ENCODE peak calls at places on chromosome 11, in four cellular contexts. One of them, this sample, is unnamed.

GRCh38 chr11:75196426-75196825 is 44.1 kb upstream of the TPBGL start:
- DNase-seq in T-helper 1 cell: no peak
- DNase-seq in T-cell: no peak
- DNase-seq in foreskin fibroblast: no peak
- DNase-seq in this sample: no peak

GRCh38 chr11:128653828-128654231 is 40.0 kb upstream of the FLI1 start:
- DNase-seq in T-helper 1 cell: no peak
- DNase-seq in T-cell: no peak
- DNase-seq in foreskin fibroblast: peak
- DNase-seq in this sample: peak

GRCh38 chr11:46200537-46201281 is 76.8 kb upstream of the CREB3L1 start:
- DNase-seq in T-helper 1 cell: no peak
- DNase-seq in T-cell: no peak
- DNase-seq in foreskin fibroblast: peak
- DNase-seq in this sample: peak

GRCh38 chr11:65663634-65664200 is 1.0 kb upstream of the RELA start:
- DNase-seq in T-helper 1 cell: no peak
- DNase-seq in T-cell: peak
- DNase-seq in foreskin fibroblast: peak
- DNase-seq in this sample: no peak

GRCh38 chr11:106276859-106277436 is 199.5 kb downstream of the AASDHPPT start:
- DNase-seq in T-helper 1 cell: no peak
- DNase-seq in T-cell: no peak
- DNase-seq in foreskin fibroblast: peak
- DNase-seq in this sample: no peak

GRCh38 chr11:85822814-85823213 is 11.9 kb upstream of the SYTL2 start:
- DNase-seq in T-helper 1 cell: no peak
- DNase-seq in T-cell: no peak
- DNase-seq in foreskin fibroblast: peak
- DNase-seq in this sample: peak

GRCh38 chr11:1434941-1435340 is 45.2 kb downstream of the BRSK2 start:
- DNase-seq in T-helper 1 cell: no peak
- DNase-seq in T-cell: no peak
- DNase-seq in foreskin fibroblast: no peak
- DNase-seq in this sample: no peak

GRCh38 chr11:44096360-44097188 is 1.1 kb downstream of the EXT2 start:
- DNase-seq in T-helper 1 cell: peak
- DNase-seq in T-cell: no peak
- DNase-seq in foreskin fibroblast: peak
- DNase-seq in this sample: peak

GRCh38 chr11:63802637-63803414 is 10.4 kb upstream of the SPINDOC start:
- DNase-seq in T-helper 1 cell: no peak
- DNase-seq in T-cell: no peak
- DNase-seq in foreskin fibroblast: peak
- DNase-seq in this sample: peak

GRCh38 chr11:80239217-80239616 is 798.4 kb upstream of the TENM4 start:
- DNase-seq in T-helper 1 cell: no peak
- DNase-seq in T-cell: no peak
- DNase-seq in foreskin fibroblast: no peak
- DNase-seq in this sample: no peak